ENCODE peak calls at places on chromosomes 6 and 20, in four cellular contexts. M is hypothalamus, H is hepatic stellate cell, Y is HEK293T. S is an unnamed sample.
A peak's percentile ranks its signal among the peaks of the same experiment; 100 is the strongest.

GRCh38 chr20:62455929-62456328 is 19.9 kb downstream of the GATA5 start:
- DNase-seq in M (no peak), Y (no peak), H (no peak), S (no peak)

GRCh38 chr6:168362276-168362990 is 42.9 kb upstream of the DACT2 start:
- DNase-seq in H (no peak), Y (no peak), M (no peak), S (no peak)

GRCh38 chr6:157240960-157241311 is 82.4 kb downstream of the TMEM242 start:
- DNase-seq in H (no peak), Y (no peak), M (no peak), S (no peak)

GRCh38 chr6:166078294-166078693 is 89.4 kb downstream of the TBXT start:
- DNase-seq in H (peak; percentile 63), Y (no peak), M (no peak), S (no peak)

GRCh38 chr6:42616716-42617115 is 52.9 kb downstream of the UBR2 start:
- DNase-seq in M (no peak), Y (no peak), H (no peak), S (no peak)

GRCh38 chr6:8499540-8499939 is 64.2 kb upstream of the SLC35B3 start:
- DNase-seq in Y (peak; percentile 14), M (no peak), H (no peak), S (no peak)

GRCh38 chr20:48839083-48839482 is 11.3 kb upstream of the PREX1 start:
- DNase-seq in Y (no peak), H (no peak), M (no peak), S (no peak)

GRCh38 chr20:32339116-32339515 is 19.0 kb upstream of the ASXL1 start:
- DNase-seq in H (no peak), Y (no peak), M (no peak), S (no peak)

GRCh38 chr20:15927893-15928650 is 645.2 kb downstream of the KIF16B start:
- DNase-seq in M (no peak), Y (no peak), H (no peak), S (no peak)

GRCh38 chr6:71299541-71300470 is 11.2 kb downstream of the OGFRL1 start:
- DNase-seq in Y (no peak), H (no peak), M (no peak), S (no peak)

GRCh38 chr6:166722779-166723178 is 95.7 kb upstream of the RPS6KA2 start:
- DNase-seq in H (no peak), Y (no peak), M (no peak), S (no peak)